ENCODE peak calls at places on chromosome 14, in seven cellular contexts. S is A549, B is upper lobe of left lung, K is transverse colon, Y is ovary, I is tibial nerve, E is stomach. O is an unnamed sample.

GRCh38 chr14:54438703-54439102 is 2.5 kb downstream of the CNIH1 start:
- DNase-seq in S (no peak), B (no peak), K (no peak), Y (no peak), I (no peak), E (no peak), O (no peak)

GRCh38 chr14:105411985-105412767 is 7.5 kb upstream of the MTA1 start:
- DNase-seq in S (no peak), B (peak), K (no peak), Y (no peak), I (no peak), E (no peak), O (peak)

GRCh38 chr14:103908580-103908979 is 19.7 kb upstream of the TDRD9 start:
- DNase-seq in S (no peak), B (no peak), K (no peak), Y (no peak), I (no peak), E (no peak), O (no peak)

GRCh38 chr14:71387753-71388152 is 480.5 kb downstream of the PCNX1 start:
- DNase-seq in S (no peak), B (no peak), K (no peak), Y (no peak), I (no peak), E (no peak), O (no peak)

GRCh38 chr14:103126088-103126872 is 3.0 kb downstream of the TNFAIP2 start:
- DNase-seq in S (no peak), B (no peak), K (peak), Y (peak), I (no peak), E (no peak), O (no peak)

GRCh38 chr14:54420478-54421116 is 20.6 kb downstream of the CNIH1 start:
- DNase-seq in S (peak), B (no peak), K (peak), Y (no peak), I (no peak), E (no peak), O (no peak)

GRCh38 chr14:103123128-103123633 is at the start of gene TNFAIP2:
- DNase-seq in S (no peak), B (peak), K (peak), Y (peak), I (peak), E (no peak), O (peak)

GRCh38 chr14:37585971-37586759 is 8.9 kb downstream of the FOXA1 start:
- DNase-seq in S (no peak), B (no peak), K (no peak), Y (no peak), I (no peak), E (no peak), O (no peak)

GRCh38 chr14:69592923-69593677 is 18.3 kb upstream of the SUSD6 start:
- DNase-seq in S (no peak), B (no peak), K (no peak), Y (peak), I (peak), E (no peak), O (no peak)

GRCh38 chr14:101084436-101084826 is 180.9 kb upstream of the RTL1 start:
- DNase-seq in S (no peak), B (no peak), K (no peak), Y (no peak), I (no peak), E (peak), O (no peak)

GRCh38 chr14:91400696-91401095 is 16.9 kb downstream of the CCDC88C start:
- DNase-seq in S (no peak), B (no peak), K (no peak), Y (no peak), I (no peak), E (no peak), O (no peak)

GRCh38 chr14:101361044-101361443 is 200.3 kb upstream of the DIO3 start:
- DNase-seq in S (no peak), B (peak), K (no peak), Y (no peak), I (no peak), E (no peak), O (no peak)

GRCh38 chr14:58942516-58942915 is 246.0 kb upstream of the DAAM1 start:
- DNase-seq in S (no peak), B (no peak), K (no peak), Y (no peak), I (no peak), E (no peak), O (no peak)

GRCh38 chr14:73168274-73168673 is 32.0 kb downstream of the PSEN1 start:
- DNase-seq in S (no peak), B (no peak), K (no peak), Y (no peak), I (no peak), E (no peak), O (no peak)

GRCh38 chr14:36524874-36525745 is 5.1 kb upstream of the NKX2-1 start:
- DNase-seq in S (peak), B (peak), K (peak), Y (no peak), I (no peak), E (no peak), O (no peak)

GRCh38 chr14:50762001-50762930 is 68.7 kb downstream of the NIN start:
- DNase-seq in S (no peak), B (no peak), K (no peak), Y (no peak), I (no peak), E (no peak), O (no peak)

GRCh38 chr14:20680843-20681347 is 3.5 kb upstream of the RNASE4 start:
- DNase-seq in S (no peak), B (no peak), K (peak), Y (no peak), I (no peak), E (peak), O (no peak)

GRCh38 chr14:34785223-34786006 is 71.0 kb upstream of the CFL2 start:
- DNase-seq in S (no peak), B (no peak), K (no peak), Y (no peak), I (no peak), E (no peak), O (no peak)

GRCh38 chr14:106831322-106831720 is 1304.9 kb downstream of the TMEM121 start:
- DNase-seq in S (no peak), B (peak), K (peak), Y (peak), I (no peak), E (no peak), O (no peak)

GRCh38 chr14:39247256-39247655 is 13.5 kb downstream of the MIA2 start:
- DNase-seq in S (no peak), B (no peak), K (no peak), Y (no peak), I (no peak), E (no peak), O (no peak)

GRCh38 chr14:96662116-96662901 is 134.9 kb upstream of the VRK1 start:
- DNase-seq in S (no peak), B (peak), K (no peak), Y (no peak), I (no peak), E (no peak), O (peak)

GRCh38 chr14:38207830-38208815 is at the start of gene SSTR1:
- DNase-seq in S (no peak), B (peak), K (peak), Y (no peak), I (no peak), E (peak), O (no peak)

GRCh38 chr14:105761842-105762241 is 235.5 kb downstream of the TMEM121 start:
- DNase-seq in S (no peak), B (no peak), K (no peak), Y (no peak), I (no peak), E (no peak), O (no peak)

GRCh38 chr14:59107819-59108218 is 80.6 kb upstream of the DAAM1 start:
- DNase-seq in S (no peak), B (no peak), K (peak), Y (no peak), I (no peak), E (no peak), O (no peak)

GRCh38 chr14:94481468-94482131 is 5.6 kb upstream of the SERPINA9 start:
- DNase-seq in S (no peak), B (no peak), K (no peak), Y (no peak), I (no peak), E (no peak), O (no peak)

GRCh38 chr14:38877744-38878388 is 225.2 kb downstream of the SEC23A start:
- DNase-seq in S (no peak), B (no peak), K (no peak), Y (no peak), I (no peak), E (no peak), O (no peak)

GRCh38 chr14:106218189-106218588 is 691.8 kb downstream of the TMEM121 start:
- DNase-seq in S (no peak), B (no peak), K (no peak), Y (no peak), I (no peak), E (no peak), O (no peak)

GRCh38 chr14:20667957-20668356 is 16.4 kb upstream of the RNASE4 start:
- DNase-seq in S (no peak), B (no peak), K (no peak), Y (no peak), I (no peak), E (no peak), O (no peak)

GRCh38 chr14:51513933-51514332 is 137.8 kb upstream of the FRMD6 start:
- DNase-seq in S (no peak), B (no peak), K (no peak), Y (no peak), I (no peak), E (no peak), O (no peak)

GRCh38 chr14:103207404-103208072 is 84.3 kb downstream of the TNFAIP2 start:
- DNase-seq in S (no peak), B (peak), K (no peak), Y (peak), I (no peak), E (peak), O (no peak)

GRCh38 chr14:65506801-65507200 is 94.3 kb downstream of the FUT8 start:
- DNase-seq in S (no peak), B (peak), K (no peak), Y (no peak), I (no peak), E (no peak), O (no peak)

GRCh38 chr14:38808734-38809455 is 294.1 kb downstream of the SEC23A start:
- DNase-seq in S (no peak), B (no peak), K (peak), Y (no peak), I (no peak), E (peak), O (no peak)

GRCh38 chr14:53927171-53927570 is 29.5 kb downstream of the BMP4 start:
- DNase-seq in S (no peak), B (no peak), K (no peak), Y (no peak), I (no peak), E (no peak), O (no peak)

GRCh38 chr14:65070710-65071033 is 31.6 kb downstream of the MAX start:
- DNase-seq in S (no peak), B (no peak), K (peak), Y (no peak), I (no peak), E (peak), O (no peak)

GRCh38 chr14:37202265-37202664 is 4.5 kb downstream of the MIPOL1 start:
- DNase-seq in S (no peak), B (no peak), K (no peak), Y (no peak), I (no peak), E (no peak), O (no peak)

GRCh38 chr14:33210304-33210703 is 271.6 kb downstream of the NPAS3 start:
- DNase-seq in S (no peak), B (no peak), K (no peak), Y (no peak), I (no peak), E (no peak), O (no peak)

GRCh38 chr14:33207467-33208015 is 268.9 kb downstream of the NPAS3 start:
- DNase-seq in S (no peak), B (no peak), K (no peak), Y (no peak), I (no peak), E (no peak), O (no peak)
- TF ChIP-seq EP300 in S (no peak), B (no peak), K (no peak), Y (no peak), I (no peak), E (no peak), O (no peak)

DNA sequence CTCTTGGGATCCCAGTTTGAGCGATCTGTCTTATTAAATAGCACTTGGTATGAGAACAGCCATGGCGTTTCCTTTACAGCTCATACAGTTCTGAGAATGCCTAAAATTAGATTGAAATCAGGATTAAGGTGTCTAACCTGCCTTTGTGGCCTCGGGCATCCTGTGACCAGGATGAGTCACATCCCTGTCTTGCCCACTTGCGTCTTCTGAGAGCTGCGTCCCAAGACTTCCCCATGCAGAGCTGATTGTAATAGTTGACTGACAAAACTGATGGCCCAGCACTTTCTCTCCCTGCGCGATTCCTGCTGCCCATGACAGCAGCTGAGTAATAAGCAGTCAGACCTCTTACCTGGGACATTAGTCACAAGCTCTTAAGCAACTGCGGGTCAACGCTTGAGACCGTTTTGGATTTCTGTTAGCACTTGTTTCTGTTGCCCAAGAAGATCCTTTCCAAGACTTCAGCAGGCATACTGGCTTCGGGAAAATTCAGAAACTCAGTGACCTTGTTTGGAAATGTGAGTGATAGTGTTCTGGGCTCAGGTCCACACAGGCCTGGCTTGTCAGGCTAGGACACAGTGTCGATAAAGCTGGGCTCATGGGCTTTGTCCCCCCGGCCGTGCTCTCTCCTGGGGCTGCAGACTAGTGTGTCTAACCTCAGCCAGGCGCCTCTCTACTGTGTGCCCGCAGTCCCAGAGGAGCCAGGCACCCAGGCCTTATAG is 169.9 kb upstream of the HIF1A start:
- DNase-seq in S (peak), B (peak), K (peak), Y (peak), I (peak), E (peak), O (no peak)
- TF ChIP-seq EP300 in S (peak), B (peak), K (no peak), Y (peak), I (peak), E (no peak), O (peak)

DNA sequence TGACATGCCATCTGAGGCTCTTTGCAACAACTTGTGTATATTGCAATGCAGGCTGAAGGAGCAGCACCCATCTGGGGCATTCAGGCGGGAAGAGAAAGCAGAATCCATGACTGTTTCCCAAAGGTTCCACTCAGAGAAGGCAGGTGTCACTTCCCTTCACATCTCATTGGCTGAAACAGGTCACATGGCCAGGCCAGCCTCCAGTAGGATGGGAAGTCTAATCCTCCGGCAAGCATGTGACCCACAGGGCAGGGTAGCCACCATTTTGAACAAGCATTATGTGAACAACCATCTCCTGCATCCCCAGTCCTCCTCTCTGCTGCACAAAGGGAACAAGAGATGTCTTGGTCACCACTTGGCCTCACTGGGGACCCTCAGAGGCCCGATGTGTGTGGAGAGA is 70.6 kb downstream of the RIN3 start:
- DNase-seq in S (no peak), B (no peak), K (no peak), Y (no peak), I (no peak), E (no peak), O (no peak)
- TF ChIP-seq EP300 in S (no peak), B (no peak), K (no peak), Y (no peak), I (no peak), E (no peak), O (no peak)

GRCh38 chr14:24944800-24945199 is 105.1 kb downstream of the STXBP6 start:
- DNase-seq in S (no peak), B (no peak), K (no peak), Y (no peak), I (no peak), E (no peak), O (no peak)
- TF ChIP-seq EP300 in S (no peak), B (no peak), K (no peak), Y (no peak), I (no peak), E (no peak), O (no peak)

DNA sequence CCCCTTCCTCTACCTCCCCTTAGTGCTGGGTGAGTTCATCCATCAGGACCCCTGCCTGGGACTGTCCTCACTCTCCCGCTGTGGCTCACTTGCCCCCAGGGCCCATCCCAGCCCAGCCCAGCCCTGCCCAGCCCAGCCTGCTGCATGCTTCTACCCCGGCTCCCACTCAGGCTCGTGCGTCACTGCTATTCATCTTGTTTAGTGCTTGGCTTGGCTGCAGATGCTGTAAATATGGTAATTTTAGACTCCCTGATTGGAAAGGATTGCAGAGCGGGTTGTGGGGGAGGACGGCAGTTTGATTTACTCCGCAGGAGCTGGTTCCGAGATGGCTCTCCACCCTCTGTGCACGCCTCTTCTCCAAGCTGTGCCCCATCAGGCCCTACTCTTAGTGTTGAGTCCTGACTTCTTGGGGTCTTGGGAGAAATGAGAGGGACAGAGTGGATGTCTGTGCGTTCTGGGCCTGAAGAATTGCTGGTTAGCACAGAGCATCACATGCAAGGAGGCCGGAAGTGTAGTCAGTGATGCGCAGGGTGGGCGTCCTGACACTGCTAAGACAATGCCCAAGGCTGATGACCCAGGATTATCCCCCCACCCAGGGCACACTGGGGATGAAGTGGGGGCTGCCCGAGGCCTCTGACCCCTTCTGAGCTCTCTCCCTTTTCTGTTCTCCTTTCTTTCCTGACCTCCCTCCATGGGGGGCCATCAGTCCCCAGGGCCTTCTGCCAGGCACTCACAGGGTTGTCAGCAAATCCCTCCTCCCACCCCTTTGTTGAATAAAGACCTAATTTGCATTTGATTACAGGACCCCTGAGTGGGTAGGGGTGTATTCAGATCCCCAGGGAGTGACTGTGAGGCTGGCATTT is 244.4 kb downstream of the ZFP36L1 start:
- DNase-seq in S (peak), B (peak), K (peak), Y (peak), I (peak), E (peak), O (peak)
- TF ChIP-seq EP300 in S (no peak), B (no peak), K (peak), Y (peak), I (peak), E (peak), O (no peak)

GRCh38 chr14:40684328-40684727 is 922.3 kb upstream of the LRFN5 start:
- DNase-seq in S (no peak), B (no peak), K (no peak), Y (no peak), I (no peak), E (no peak), O (no peak)
- TF ChIP-seq EP300 in S (no peak), B (no peak), K (no peak), Y (no peak), I (no peak), E (no peak), O (no peak)

DNA sequence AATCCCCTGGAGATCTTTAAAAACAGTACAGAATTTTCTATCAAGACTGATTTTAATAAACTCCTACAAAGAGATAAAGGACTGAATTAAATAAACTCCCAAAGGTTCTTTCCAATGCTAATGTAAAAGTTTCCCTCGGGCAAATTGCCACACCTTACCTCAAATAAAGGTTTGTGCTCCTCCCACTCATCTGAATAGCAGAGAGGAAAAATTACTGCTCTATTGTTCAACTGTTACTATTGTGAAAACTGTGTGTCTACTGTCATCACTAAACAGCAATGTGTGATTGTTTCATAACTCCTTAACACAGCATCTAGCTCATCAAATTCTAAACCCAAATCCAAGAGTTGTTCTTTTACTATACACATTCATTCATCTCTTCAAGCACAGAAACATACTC is 3.2 kb downstream of the SPTLC2 start:
- DNase-seq in S (no peak), B (no peak), K (no peak), Y (no peak), I (no peak), E (no peak), O (no peak)
- TF ChIP-seq EP300 in S (no peak), B (no peak), K (no peak), Y (no peak), I (no peak), E (no peak), O (no peak)

DNA sequence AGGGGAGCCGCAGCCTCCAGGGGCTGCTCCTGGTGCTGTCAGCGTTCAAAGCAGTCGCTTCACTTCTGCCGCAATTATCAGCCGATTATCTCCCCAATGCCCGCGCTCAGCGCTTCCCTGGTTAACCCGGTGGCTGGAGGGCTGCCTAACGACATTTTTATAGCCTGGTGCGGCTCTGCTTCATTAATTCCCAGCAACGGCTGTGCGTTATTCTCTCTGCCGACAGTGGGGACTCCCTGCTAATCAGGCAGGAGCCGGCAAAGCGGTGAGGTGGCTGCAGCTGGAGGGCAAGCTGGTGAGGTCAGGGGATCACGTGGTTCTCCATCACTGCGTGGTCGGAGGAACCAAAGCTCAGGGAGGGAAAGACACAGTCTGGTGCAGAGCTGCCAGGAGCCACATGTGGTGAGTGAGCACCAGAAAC is 62.9 kb downstream of the GLRX5 start:
- DNase-seq in S (no peak), B (no peak), K (no peak), Y (no peak), I (no peak), E (no peak), O (no peak)
- TF ChIP-seq EP300 in S (no peak), B (no peak), K (no peak), Y (no peak), I (no peak), E (no peak), O (no peak)

O was measured in suprapubic skin.